ENCODE peak calls at places on chromosome 7, in five cellular contexts. S is K562, H is HepG2, D is H1, W is GM12878. G is an unnamed sample.

GRCh38 chr7:5388273-5388866 is 35.3 kb downstream of the TNRC18 start:
- DNase-seq in W (no peak), S (no peak), H (no peak), D (peak), G (no peak)

GRCh38 chr7:24075426-24075810 is 208.6 kb upstream of the NPY start:
- DNase-seq in H (no peak), D (no peak), S (no peak), W (no peak), G (no peak)

GRCh38 chr7:44101966-44102845 is 1.9 kb upstream of the AEBP1 start:
- DNase-seq in D (no peak), H (no peak), S (no peak), W (no peak), G (no peak)

GRCh38 chr7:88200793-88201192 is 19.0 kb downstream of the SRI start:
- DNase-seq in W (no peak), H (no peak), D (no peak), S (no peak), G (no peak)

GRCh38 chr7:155520114-155520513 is 26.2 kb downstream of the CNPY1 start:
- DNase-seq in W (no peak), D (no peak), S (no peak), H (no peak), G (no peak)

GRCh38 chr7:124667754-124668153 is 97.8 kb downstream of the GPR37 start:
- DNase-seq in W (no peak), S (no peak), H (no peak), D (no peak), G (no peak)

GRCh38 chr7:87933605-87933952 is 472 bp upstream of the ADAM22 start:
- DNase-seq in S (no peak), D (no peak), W (no peak), H (no peak), G (no peak)

GRCh38 chr7:28408105-28408973 is 4.0 kb upstream of the CREB5 start:
- DNase-seq in W (no peak), H (no peak), D (peak), S (no peak), G (no peak)

GRCh38 chr7:25437308-25437707 is 209.0 kb upstream of the NPVF start:
- DNase-seq in W (no peak), H (no peak), D (no peak), S (no peak), G (no peak)

GRCh38 chr7:158950914-158951635 is 94.7 kb downstream of the DYNC2I1 start:
- DNase-seq in D (no peak), W (no peak), H (no peak), S (no peak), G (peak)

GRCh38 chr7:95927781-95928180 is 155.4 kb downstream of the DYNC1I1 start:
- DNase-seq in D (no peak), H (no peak), W (no peak), S (no peak), G (no peak)

GRCh38 chr7:44072364-44073231 is 7.2 kb upstream of the PGAM2 start:
- DNase-seq in W (no peak), H (peak), S (peak), D (peak), G (peak)

GRCh38 chr7:23607130-23607529 is 9.9 kb downstream of the CCDC126 start:
- DNase-seq in D (no peak), H (no peak), S (peak), W (no peak), G (no peak)

GRCh38 chr7:101996131-101996691 is 178.8 kb downstream of the CUX1 start:
- DNase-seq in H (no peak), W (no peak), D (no peak), S (no peak), G (no peak)

GRCh38 chr7:100826546-100827329 is 585 bp downstream of the EPHB4 start:
- DNase-seq in S (no peak), D (peak), H (no peak), W (no peak), G (no peak)

GRCh38 chr7:13615679-13616078 is 373.8 kb downstream of the ETV1 start:
- DNase-seq in S (no peak), H (no peak), D (no peak), W (no peak), G (no peak)

GRCh38 chr7:116194115-116194514 is 16.2 kb upstream of the TES start:
- DNase-seq in S (no peak), W (no peak), D (no peak), H (no peak), G (no peak)

GRCh38 chr7:150410680-150411346 is 31.7 kb downstream of the ZNF775 start:
- DNase-seq in W (no peak), D (no peak), H (no peak), S (no peak), G (no peak)

GRCh38 chr7:136117539-136117938 is 140.4 kb upstream of the MTPN start:
- DNase-seq in H (no peak), W (no peak), D (no peak), S (no peak), G (no peak)

GRCh38 chr7:137992738-137993394 is 9.0 kb downstream of the CREB3L2 start:
- DNase-seq in S (peak), D (no peak), W (no peak), H (peak), G (peak)

GRCh38 chr7:46705416-46706255 is 784.6 kb upstream of the IGFBP3 start:
- DNase-seq in H (no peak), S (no peak), D (no peak), W (no peak), G (no peak)

GRCh38 chr7:7895754-7896153 is 72.8 kb upstream of the GLCCI1 start:
- DNase-seq in H (no peak), S (no peak), W (no peak), D (no peak), G (no peak)

GRCh38 chr7:10739401-10739800 is 234.3 kb upstream of the PHF14 start:
- DNase-seq in W (no peak), H (no peak), D (no peak), S (no peak), G (no peak)

GRCh38 chr7:99733448-99733847 is 1.5 kb downstream of the CYP3A7 start:
- DNase-seq in H (peak), S (peak), W (no peak), D (peak), G (peak)

GRCh38 chr7:33825644-33826043 is 79.7 kb upstream of the BMPER start:
- DNase-seq in S (no peak), D (no peak), H (no peak), W (no peak), G (no peak)

GRCh38 chr7:7131273-7131672 is 51.1 kb upstream of the C1GALT1 start:
- DNase-seq in W (no peak), S (no peak), D (no peak), H (no peak), G (no peak)

GRCh38 chr7:26705567-26705966 is 158.8 kb downstream of the SKAP2 start:
- DNase-seq in H (peak), S (no peak), D (no peak), W (no peak), G (peak)

GRCh38 chr7:110693348-110693747 is 397.6 kb upstream of the LRRN3 start:
- DNase-seq in S (no peak), H (no peak), W (no peak), D (no peak), G (no peak)

GRCh38 chr7:135147899-135148721 is at the start of gene TMEM140:
- DNase-seq in W (peak), S (no peak), D (no peak), H (peak), G (peak)

GRCh38 chr7:84675633-84676034 is 481.0 kb upstream of the SEMA3A start:
- DNase-seq in H (no peak), D (no peak), W (no peak), S (no peak), G (no peak)

GRCh38 chr7:50552139-50552538 is 13.1 kb downstream of the DDC start:
- DNase-seq in D (no peak), S (no peak), H (peak), W (no peak), G (no peak)

GRCh38 chr7:158812684-158813083 is 16.6 kb downstream of the ESYT2 start:
- DNase-seq in S (no peak), W (no peak), H (no peak), D (no peak), G (no peak)

GRCh38 chr7:140671966-140672365 is 779 bp upstream of the ADCK2 start:
- DNase-seq in S (no peak), W (no peak), D (peak), H (no peak), G (no peak)

GRCh38 chr7:24576171-24577052 is 3.2 kb downstream of the PALS2 start:
- DNase-seq in H (peak), W (peak), D (no peak), S (peak), G (peak)

GRCh38 chr7:55396386-55396785 is 31.2 kb downstream of the LANCL2 start:
- DNase-seq in H (no peak), S (no peak), W (no peak), D (no peak), G (no peak)

GRCh38 chr7:116515584-116515983 is 9.3 kb upstream of the CAV1 start:
- DNase-seq in S (no peak), D (no peak), W (no peak), H (no peak), G (no peak)

GRCh38 chr7:23470290-23471089 is at the start of gene IGF2BP3:
- DNase-seq in H (peak), S (peak), D (peak), W (peak), G (peak)

GRCh38 chr7:102270176-102270887 is 16.3 kb upstream of the SH2B2 start:
- DNase-seq in S (no peak), D (no peak), H (no peak), W (no peak), G (no peak)

GRCh38 chr7:157441023-157441399 is 104.2 kb downstream of the DNAJB6 start:
- DNase-seq in S (no peak), W (no peak), H (no peak), D (peak), G (no peak)

DNA sequence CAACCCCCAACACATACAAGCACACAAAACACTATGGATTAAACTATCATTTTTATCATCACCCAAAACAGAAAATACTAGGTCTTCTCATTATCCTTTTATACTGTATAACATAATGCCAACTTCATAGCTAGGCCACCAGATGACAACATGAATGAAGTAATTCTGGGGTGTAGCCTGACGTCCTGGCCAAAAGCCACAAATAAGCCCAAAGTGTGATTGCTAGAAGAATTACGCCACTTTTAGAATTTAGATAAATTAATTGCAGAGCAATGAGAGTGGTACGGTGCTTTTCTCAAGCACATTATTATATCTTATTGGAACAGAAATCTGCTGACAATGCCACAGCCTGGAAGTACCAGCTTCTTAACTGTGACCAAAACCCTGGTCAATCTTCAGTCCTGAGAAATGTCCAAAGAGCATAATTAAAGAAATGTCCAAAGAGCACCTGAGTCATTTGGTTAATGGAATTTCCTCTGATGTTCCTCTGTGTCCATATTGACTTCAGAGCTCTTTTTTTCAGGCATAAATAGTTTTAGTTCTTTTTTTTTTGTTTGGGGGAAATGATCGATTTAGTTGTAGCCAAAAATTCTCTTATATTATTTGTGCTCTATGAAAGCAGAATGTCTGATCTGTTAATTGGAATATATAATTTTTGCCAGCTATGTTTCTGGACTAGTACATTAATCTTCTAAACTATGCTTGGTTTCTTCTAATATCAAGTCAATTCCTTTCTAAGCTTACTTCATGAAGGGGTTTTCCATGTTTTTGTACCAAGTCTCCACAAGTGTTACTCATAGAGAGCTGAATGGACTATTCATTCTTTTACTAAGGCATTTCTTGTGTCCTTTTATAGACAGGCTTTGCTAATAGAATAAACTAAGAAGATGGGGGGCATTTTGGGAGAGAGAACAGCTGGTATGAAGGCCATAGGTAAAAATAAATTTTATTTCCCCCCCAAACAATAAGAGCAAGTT is 233.4 kb upstream of the SLC26A5 start:
- DNase-seq in S (no peak), W (no peak), H (peak), D (no peak), G (no peak)
- TF ChIP-seq KDM1A in S (no peak), W (no peak), H (no peak), D (no peak), G (no peak)

GRCh38 chr7:151799506-151799905 is 77.4 kb downstream of the PRKAG2 start:
- DNase-seq in W (no peak), S (no peak), H (no peak), D (no peak), G (no peak)

GRCh38 chr7:151801291-151801690 is 75.6 kb downstream of the PRKAG2 start:
- DNase-seq in D (no peak), W (no peak), S (no peak), H (no peak), G (no peak)

GRCh38 chr7:151801782-151802468 is 75.0 kb downstream of the PRKAG2 start:
- DNase-seq in W (no peak), D (no peak), H (peak), S (no peak), G (no peak)

GRCh38 chr7:151800391-151800790 is 76.5 kb downstream of the PRKAG2 start:
- DNase-seq in D (no peak), H (no peak), S (no peak), W (no peak), G (no peak)

DNA sequence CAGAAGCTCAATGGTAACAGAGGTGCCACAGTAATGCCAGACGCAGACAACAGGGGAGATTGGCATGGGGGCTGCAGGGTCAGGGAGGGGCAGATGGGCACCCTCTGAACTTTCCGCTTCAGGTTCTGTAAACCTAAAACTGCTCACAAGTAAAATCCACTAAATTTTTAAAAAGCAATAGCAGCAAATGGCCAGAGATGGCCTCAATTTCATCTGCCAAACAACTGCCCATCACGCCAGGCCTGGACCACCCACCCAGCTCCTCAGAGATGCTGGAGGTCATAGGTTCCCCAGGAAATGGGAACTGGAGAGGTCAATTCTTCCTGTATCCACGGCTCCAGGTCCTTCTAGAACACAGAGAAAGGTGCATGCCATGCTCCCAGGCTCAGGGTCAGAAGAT is 76.1 kb downstream of the PRKAG2 start:
- DNase-seq in W (no peak), H (no peak), D (no peak), S (no peak), G (no peak)
- TF ChIP-seq RAD21 in W (no peak), H (no peak), D (no peak), S (no peak), G (no peak)

GRCh38 chr7:112411186-112411795 is 39.0 kb upstream of the IFRD1 start:
- DNase-seq in H (peak), W (no peak), S (no peak), D (no peak), G (peak)
- TF ChIP-seq KDM1A in H (no peak), W (no peak), S (no peak), D (no peak), G (no peak)

DNA sequence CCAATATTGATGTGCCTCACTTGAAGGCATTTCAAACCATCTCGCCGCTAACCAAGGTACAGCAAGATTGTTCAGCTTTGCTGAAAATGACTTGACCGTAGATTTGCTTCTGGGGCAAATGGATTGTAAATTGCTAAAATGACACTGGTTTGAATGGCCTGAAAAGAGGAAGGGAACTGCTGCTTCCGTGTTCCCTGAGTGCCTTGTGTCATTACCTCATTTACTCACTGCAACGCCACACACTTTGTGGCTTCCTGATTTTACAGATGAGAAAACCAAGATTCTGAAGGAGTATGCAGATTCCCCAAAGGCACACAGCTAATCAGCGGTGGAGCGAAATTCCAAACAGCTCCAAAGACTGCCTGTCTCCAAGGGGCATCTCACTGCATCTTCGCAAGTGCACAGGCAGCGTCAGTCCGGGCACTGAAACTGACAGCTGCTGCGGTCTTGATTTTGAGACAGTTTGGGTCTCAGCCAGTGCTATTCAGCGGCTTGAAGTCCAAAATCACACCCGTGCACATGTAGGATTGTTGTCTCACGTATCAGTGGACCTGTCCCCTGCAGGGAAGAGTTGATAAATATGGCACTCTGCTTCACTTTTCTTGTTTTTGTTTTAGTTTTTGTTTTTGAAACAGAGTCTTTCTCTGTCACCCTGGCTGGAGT is 290.9 kb downstream of the DPP6 start:
- DNase-seq in S (no peak), W (no peak), H (no peak), D (no peak), G (no peak)
- TF ChIP-seq RAD21 in S (no peak), W (no peak), H (no peak), D (no peak), G (no peak)

GRCh38 chr7:139589474-139589873 is 66.0 kb downstream of the CLEC2L start:
- DNase-seq in W (no peak), S (no peak), D (no peak), H (no peak), G (no peak)
- TF ChIP-seq KDM1A in W (no peak), S (no peak), D (no peak), H (no peak), G (no peak)

GRCh38 chr7:2165239-2165609 is 67.5 kb downstream of the MAD1L1 start:
- DNase-seq in S (peak), H (no peak), W (no peak), D (no peak), G (no peak)

GRCh38 chr7:2165610-2166594 is 66.8 kb downstream of the MAD1L1 start:
- DNase-seq in S (no peak), W (peak), D (no peak), H (no peak), G (no peak)

GRCh38 chr7:2164156-2164555 is 68.6 kb downstream of the MAD1L1 start:
- DNase-seq in W (no peak), H (no peak), S (no peak), D (no peak), G (no peak)

GRCh38 chr7:2163565-2163964 is 69.2 kb downstream of the MAD1L1 start:
- DNase-seq in H (no peak), S (no peak), D (no peak), W (no peak), G (no peak)

GRCh38 chr7:2164646-2165045 is 68.1 kb downstream of the MAD1L1 start:
- DNase-seq in D (no peak), H (no peak), S (no peak), W (no peak), G (no peak)
- TF ChIP-seq RAD21 in D (no peak), H (no peak), S (no peak), W (no peak), G (no peak)

GRCh38 chr7:47787249-47788069 is 160.8 kb downstream of the PKD1L1 start:
- DNase-seq in S (no peak), H (no peak), W (no peak), D (no peak), G (no peak)

GRCh38 chr7:47788083-47788482 is 160.2 kb downstream of the PKD1L1 start:
- DNase-seq in S (no peak), H (no peak), D (no peak), W (no peak), G (no peak)

GRCh38 chr7:47785923-47786556 is 162.2 kb downstream of the PKD1L1 start:
- DNase-seq in W (no peak), S (no peak), D (no peak), H (no peak), G (no peak)

GRCh38 chr7:47783456-47784240 is 164.6 kb downstream of the PKD1L1 start:
- DNase-seq in W (no peak), S (no peak), D (no peak), H (peak), G (peak)

DNA sequence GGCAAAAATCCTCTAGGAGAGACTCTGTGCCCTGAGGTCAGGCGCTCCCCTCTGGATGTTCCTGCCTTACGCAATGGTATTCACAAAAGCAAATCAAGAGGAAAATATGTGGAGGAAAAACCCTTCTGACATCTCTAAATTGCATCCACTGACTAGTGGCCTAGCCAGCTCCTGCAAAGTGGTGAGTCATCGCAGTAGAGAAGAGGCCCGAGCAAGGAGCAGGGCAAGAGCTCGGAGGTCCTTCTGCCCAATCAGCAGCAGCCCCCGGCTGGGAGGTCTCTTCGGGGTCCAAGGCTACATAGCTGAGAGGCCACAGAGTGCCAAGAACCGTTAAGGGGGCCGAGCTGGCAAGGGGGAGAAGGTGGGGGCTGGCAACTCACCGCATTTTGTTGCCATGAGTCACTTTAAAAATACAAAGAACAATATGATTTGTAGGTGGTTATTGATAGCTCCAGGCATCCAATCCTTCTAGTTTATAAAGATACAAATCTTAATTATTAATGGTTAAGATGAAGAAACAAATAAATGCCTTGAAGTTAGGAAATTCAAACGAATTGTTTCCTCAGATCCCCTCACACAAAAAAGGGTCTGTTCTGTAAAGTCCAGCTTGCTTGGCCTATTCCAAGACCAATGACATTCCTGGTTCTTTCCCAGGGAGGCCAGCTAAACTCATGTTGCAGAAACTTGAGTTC is 161.6 kb downstream of the PKD1L1 start:
- DNase-seq in W (no peak), D (peak), S (no peak), H (peak), G (peak)
- TF ChIP-seq KDM1A in W (no peak), D (no peak), S (no peak), H (peak), G (no peak)